ENCODE peak calls at places on chromosome 6, in five cellular contexts. A is BE2C, Q is spleen, D is astrocyte, J is bronchial epithelial cell. L is an unnamed sample.

GRCh38 chr6:42294759-42295158 is 77.1 kb upstream of the MRPS10 start:
- DNase-seq in A (no peak), Q (no peak), D (peak; percentile 77), J (peak; percentile 99), L (peak; percentile 89)

GRCh38 chr6:135438907-135439535 is 58.5 kb downstream of the AHI1 start:
- DNase-seq in A (no peak), Q (no peak), D (no peak), J (peak; percentile 66), L (no peak)

GRCh38 chr6:42979523-42980177 is 669 bp upstream of the PEX6 start:
- DNase-seq in A (no peak), Q (no peak), D (peak; percentile 25), J (peak; percentile 80), L (no peak)

GRCh38 chr6:36973190-36973589 is 12.8 kb downstream of the MTCH1 start:
- DNase-seq in A (no peak), Q (no peak), D (no peak), J (no peak), L (no peak)

GRCh38 chr6:36463686-36464085 is 20.9 kb downstream of the KCTD20 start:
- DNase-seq in A (no peak), Q (no peak), D (no peak), J (no peak), L (no peak)

GRCh38 chr6:113489946-113490345 is 367.2 kb upstream of the MARCKS start:
- DNase-seq in A (no peak), Q (no peak), D (no peak), J (no peak), L (no peak)

GRCh38 chr6:164154588-164154987 is 740.1 kb downstream of the QKI start:
- DNase-seq in A (no peak), Q (no peak), D (no peak), J (no peak), L (no peak)

GRCh38 chr6:44481056-44481455 is 93.5 kb downstream of the CDC5L start:
- DNase-seq in A (no peak), Q (no peak), D (no peak), J (no peak), L (no peak)

GRCh38 chr6:68695838-68696237 is 60.8 kb downstream of the ADGRB3 start:
- DNase-seq in A (no peak), Q (no peak), D (no peak), J (no peak), L (no peak)

GRCh38 chr6:148565931-148566663 is 180.7 kb upstream of the UST start:
- DNase-seq in A (no peak), Q (no peak), D (peak; percentile 99), J (peak; percentile 85), L (peak; percentile 79)

GRCh38 chr6:148565321-148565926 is 181.4 kb upstream of the UST start:
- DNase-seq in A (no peak), Q (no peak), D (no peak), J (no peak), L (no peak)

GRCh38 chr6:148570456-148570855 is 176.4 kb upstream of the UST start:
- DNase-seq in A (no peak), Q (no peak), D (no peak), J (no peak), L (no peak)

GRCh38 chr6:148564494-148564893 is 182.3 kb upstream of the UST start:
- DNase-seq in A (no peak), Q (no peak), D (no peak), J (no peak), L (no peak)

DNA sequence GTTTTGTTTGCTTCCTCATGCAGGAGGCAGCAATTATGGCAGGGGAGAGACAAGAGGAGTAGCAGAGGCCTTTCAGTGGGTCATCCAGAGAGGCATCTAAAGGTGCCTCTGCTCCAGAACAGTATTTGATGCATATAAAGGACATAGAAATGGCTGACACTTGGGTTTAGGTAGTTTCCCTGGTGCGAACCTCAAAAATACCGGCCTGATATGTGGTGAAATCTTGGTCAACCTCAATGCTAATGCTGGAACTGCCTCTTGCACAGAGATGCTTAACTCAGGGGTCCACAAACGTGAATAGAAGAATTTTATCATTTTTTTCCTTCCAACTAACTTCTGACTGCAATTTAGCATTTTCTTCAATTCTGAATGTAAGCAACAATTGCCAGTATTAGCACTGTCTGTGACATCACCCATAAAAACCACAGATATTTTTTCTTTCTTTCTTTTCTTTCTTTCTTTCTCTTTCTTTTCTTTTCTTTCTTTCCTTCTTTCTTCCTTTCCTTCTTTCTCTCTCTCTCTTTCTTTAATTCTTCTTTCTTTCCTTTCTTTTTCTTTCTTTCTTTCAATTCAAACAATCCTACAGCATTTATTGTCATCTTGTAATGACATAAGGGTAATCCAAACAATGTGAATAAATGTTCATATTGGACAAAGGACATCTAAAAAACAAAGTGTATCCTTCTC is 180.0 kb upstream of the UST start:
- DNase-seq in A (no peak), Q (no peak), D (no peak), J (no peak), L (no peak)
- TF ChIP-seq CTCF in A (no peak), Q (no peak), D (no peak), J (no peak), L (no peak)

DNA sequence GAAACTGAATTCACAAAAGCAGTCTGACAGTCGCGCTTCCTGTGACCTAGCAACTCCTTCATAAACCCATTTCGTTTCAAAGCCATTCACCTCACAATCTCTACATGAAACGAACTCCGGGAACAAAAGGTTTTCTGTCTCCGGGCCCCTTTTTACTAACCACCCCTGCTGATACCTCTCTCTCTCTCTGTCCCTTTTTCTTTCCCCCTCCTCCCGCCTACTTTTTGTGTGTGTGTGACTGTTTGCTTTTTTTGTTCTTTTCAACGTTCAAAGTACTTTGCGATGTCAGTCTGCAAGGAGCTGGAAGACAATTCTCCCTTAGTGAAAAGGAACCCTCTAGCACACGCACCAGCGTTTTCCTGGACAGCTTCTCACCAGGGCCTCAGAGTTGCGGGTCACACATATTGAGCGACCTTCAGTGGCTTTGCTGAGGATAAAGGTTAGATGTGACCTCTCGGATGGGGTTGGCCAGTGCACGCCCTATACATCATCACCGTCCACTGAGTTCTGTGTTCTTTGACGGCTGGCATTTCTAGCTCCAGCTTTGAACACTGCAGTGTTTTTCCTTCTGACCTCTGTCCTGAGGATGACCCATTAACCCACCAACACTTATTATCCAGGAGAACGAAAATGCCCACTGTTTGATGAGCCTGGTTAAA is 629 bp upstream of the NEDD9 start:
- DNase-seq in A (no peak), Q (no peak), D (no peak), J (no peak), L (no peak)
- H3K4me3 ChIP-seq in A (peak overlapping the region; percentile 50), Q (peak overlapping the region; percentile 54), D (peak overlapping the region; percentile 98), J (peak overlapping the region; percentile 68), L (peak overlapping the region; percentile 86)

DNA sequence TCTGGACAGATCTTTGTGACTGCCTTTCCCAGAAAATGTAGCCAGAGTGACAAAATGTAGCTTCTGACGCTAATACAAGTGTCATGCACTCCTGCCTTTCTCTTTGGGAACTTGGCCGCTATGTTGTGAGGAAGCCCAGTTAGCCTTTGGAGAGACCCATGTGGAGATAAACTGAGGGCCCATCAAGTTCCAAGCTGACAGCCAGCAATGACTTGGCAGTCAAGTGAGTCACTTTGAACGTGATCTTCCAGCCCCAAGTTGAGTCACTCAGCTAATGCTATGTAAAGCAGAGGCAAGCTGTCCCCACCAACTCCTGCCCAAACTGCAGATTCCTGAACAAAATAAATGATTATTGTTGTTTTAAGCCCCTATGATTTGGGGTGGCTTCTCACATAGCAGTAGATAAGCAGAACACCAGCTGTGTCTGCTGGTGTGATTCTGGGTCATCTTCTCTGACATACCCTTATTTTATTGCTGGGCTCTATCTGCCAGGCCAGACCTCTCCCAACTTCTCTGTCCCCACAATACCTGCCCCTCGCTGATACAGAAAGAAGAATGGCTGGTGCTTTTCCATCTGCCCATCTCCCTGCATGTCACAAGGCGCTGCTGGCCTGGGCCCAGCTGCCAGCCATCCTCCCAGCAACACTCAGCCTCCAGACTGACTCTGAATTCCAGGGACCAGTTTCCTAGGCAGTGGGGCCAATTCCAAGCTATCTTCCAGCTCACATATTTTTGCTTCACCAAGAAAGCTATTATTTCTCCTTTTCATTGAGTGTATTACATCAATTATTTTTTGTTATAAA is 274.8 kb downstream of the LRFN2 start:
- DNase-seq in A (no peak), Q (no peak), D (no peak), J (peak; percentile 64), L (no peak)
- H3K27me3 ChIP-seq in A (no peaks in the 10 kb centered on the region), Q (peaks cover 7% of the 10 kb centered on the region), D (no peaks in the 10 kb centered on the region), J (no peaks in the 10 kb centered on the region), L (peaks cover 7% of the 10 kb centered on the region)

DNA sequence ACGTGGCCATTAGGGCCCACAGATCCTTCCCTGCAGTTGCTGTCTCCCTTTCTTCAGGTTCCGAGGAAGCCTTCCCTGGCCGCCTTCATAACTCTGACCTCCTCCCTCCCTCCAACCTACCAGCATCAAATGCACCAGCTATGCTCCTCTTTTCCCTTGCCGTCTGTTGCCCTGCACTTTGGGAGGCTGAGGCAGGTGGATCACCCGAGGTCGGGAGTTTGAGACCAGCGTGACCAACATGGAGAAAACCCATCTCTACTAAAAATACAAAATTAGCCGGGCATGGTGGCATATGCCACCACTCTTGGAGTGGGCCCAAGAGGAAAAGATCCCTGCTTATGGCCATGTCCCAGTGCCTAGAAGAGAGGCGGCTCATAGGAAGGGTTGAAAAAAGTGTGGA is 31.8 kb downstream of the RNASET2 start:
- DNase-seq in A (no peak), Q (peak; percentile 35), D (no peak), J (no peak), L (no peak)
- TF ChIP-seq CTCF in A (no peak), Q (no peak), D (no peak), J (no peak), L (no peak)

GRCh38 chr6:9830808-9831207 is 584.1 kb downstream of the TFAP2A start:
- DNase-seq in A (no peak), Q (no peak), D (peak; percentile 3), J (no peak), L (no peak)
- H3K4me3 ChIP-seq in A (no peak overlapping the region), Q (no peak overlapping the region), D (no peak overlapping the region), J (no peak overlapping the region), L (no peak overlapping the region)

GRCh38 chr6:161963634-161964244 is 689.9 kb upstream of the AGPAT4 start:
- DNase-seq in A (no peak), Q (no peak), D (no peak), J (no peak), L (no peak)
- H3K27me3 ChIP-seq in A (no peaks in the 10 kb centered on the region), Q (no peaks in the 10 kb centered on the region), D (no peaks in the 10 kb centered on the region), J (no peaks in the 10 kb centered on the region), L (no peaks in the 10 kb centered on the region)

DNA sequence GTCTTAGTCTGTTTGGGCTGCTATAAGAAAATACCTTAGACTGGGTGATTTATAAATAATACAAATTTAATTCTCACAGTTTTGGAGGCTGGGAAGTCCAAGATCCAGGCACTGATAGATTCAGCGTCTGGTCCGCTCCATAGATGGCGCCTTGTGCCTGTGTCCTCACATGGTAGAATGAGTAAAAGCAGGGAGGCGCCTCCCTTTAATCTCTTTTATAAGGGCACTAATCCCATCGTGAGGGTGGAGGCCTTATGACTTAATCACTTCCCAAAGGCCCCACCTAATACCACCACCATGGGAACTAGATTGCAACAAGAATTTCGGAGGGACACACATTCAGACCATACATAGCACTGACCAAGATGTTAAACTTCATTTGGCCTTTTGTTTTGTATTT is 91.2 kb upstream of the TMEM181 start:
- DNase-seq in A (no peak), Q (no peak), D (no peak), J (no peak), L (no peak)
- TF ChIP-seq CTCF in A (peak; percentile 12), Q (no peak), D (no peak), J (no peak), L (no peak)

GRCh38 chr6:132495604-132496079 is 17.3 kb downstream of the STX7 start:
- DNase-seq in A (no peak), Q (no peak), D (no peak), J (no peak), L (no peak)
- H3K4me3 ChIP-seq in A (no peak overlapping the region), Q (no peak overlapping the region), D (no peak overlapping the region), J (no peak overlapping the region), L (no peak overlapping the region)

L was measured in kidney epithelial cell.